ENCODE peak calls at places on chromosomes 5 and 9, in ten cellular contexts. E is psoas muscle; O is mesenchymal stem cell; C is SJSA1; P is AG08396; W is RKO; G is activated T-helper 2 cell treated with anti-CD3 and anti-CD28 coated beads, Interferon-gamma antibody, Interleukin-2, Interleukin-4, amounts not matched to agents 10 μg/mL and 5 μg/mL and 100 μg/mL, durations not matched to agents 14 hours and 24 hours and 36 hours; S is mucosa of gallbladder; L is HFF-Myc; U is T-helper 1 cell. B is an unnamed sample.

GRCh38 chr9:90888941-90889340 is 87.3 kb downstream of the SYK start:
- DNase-seq in E (no peak), O (no peak), C (no peak), P (no peak), W (no peak), G (no peak), S (no peak), L (no peak), U (no peak), B (no peak)

GRCh38 chr5:139635606-139636206 is 12.4 kb upstream of the CXXC5 start:
- DNase-seq in E (peak; percentile 84), O (peak; percentile 95), C (peak; percentile 88), P (peak; percentile 86), W (peak; percentile 29), G (no peak), S (peak; percentile 80), L (peak; percentile 98), U (no peak), B (peak; percentile 71)

GRCh38 chr9:20315672-20316071 is 306.6 kb downstream of the MLLT3 start:
- DNase-seq in E (no peak), O (peak; percentile 56), C (peak; percentile 11), P (peak; percentile 71), W (peak; percentile 64), G (no peak), S (no peak), L (peak; percentile 52), U (no peak), B (peak; percentile 75)

GRCh38 chr5:126376443-126376842 is 46.8 kb upstream of the GRAMD2B start:
- DNase-seq in E (no peak), O (no peak), C (no peak), P (no peak), W (no peak), G (no peak), S (no peak), L (no peak), U (no peak), B (no peak)

GRCh38 chr9:34500623-34501267 is 22.0 kb downstream of the ENHO start:
- DNase-seq in E (peak; percentile 33), O (peak; percentile 51), C (peak; percentile 16), P (peak; percentile 73), W (peak; percentile 56), G (peak; percentile 60), S (peak; percentile 46), L (peak; percentile 24), U (peak; percentile 35), B (peak; percentile 78)

GRCh38 chr5:28117273-28118065 is 1079.1 kb upstream of the CDH9 start:
- DNase-seq in E (no peak), O (no peak), C (no peak), P (no peak), W (no peak), G (no peak), S (no peak), L (no peak), U (no peak), B (no peak)

GRCh38 chr5:61159841-61160240 is 2.4 kb downstream of the SMIM15 start:
- DNase-seq in E (no peak), O (no peak), C (no peak), P (no peak), W (peak; percentile 61), G (no peak), S (no peak), L (no peak), U (no peak), B (no peak)

GRCh38 chr5:91296691-91297143 is 86.4 kb downstream of the ARRDC3 start:
- DNase-seq in E (peak; percentile 91), O (no peak), C (no peak), P (peak; percentile 24), W (no peak), G (no peak), S (no peak), L (no peak), U (no peak), B (peak; percentile 52)

GRCh38 chr5:63217422-63217821 is 638.8 kb downstream of the LRRC70 start:
- DNase-seq in E (no peak), O (no peak), C (no peak), P (no peak), W (no peak), G (no peak), S (no peak), L (no peak), U (no peak), B (no peak)

GRCh38 chr5:32278403-32278802 is 34.3 kb downstream of the MTMR12 start:
- DNase-seq in E (no peak), O (peak; percentile 73), C (no peak), P (peak; percentile 24), W (no peak), G (no peak), S (no peak), L (no peak), U (no peak), B (no peak)

GRCh38 chr9:124263800-124264426 is 6.2 kb downstream of the NEK6 start:
- DNase-seq in E (no peak), O (no peak), C (no peak), P (no peak), W (no peak), G (no peak), S (no peak), L (no peak), U (no peak), B (no peak)

GRCh38 chr5:10567781-10568321 is 4.0 kb downstream of the ANKRD33B start:
- DNase-seq in E (no peak), O (peak; percentile 59), C (peak; percentile 50), P (peak; percentile 59), W (no peak), G (no peak), S (no peak), L (no peak), U (no peak), B (no peak)

GRCh38 chr5:43428034-43428712 is 16.0 kb upstream of the CCL28 start:
- DNase-seq in E (no peak), O (peak; percentile 45), C (peak; percentile 56), P (peak; percentile 16), W (no peak), G (no peak), S (no peak), L (no peak), U (no peak), B (no peak)

GRCh38 chr5:141822134-141822533 is 56.1 kb downstream of the PCDH1 start:
- DNase-seq in E (peak; percentile 28), O (no peak), C (no peak), P (peak; percentile 55), W (no peak), G (no peak), S (no peak), L (no peak), U (no peak), B (peak; percentile 60)

GRCh38 chr5:56026863-56027300 is 32.1 kb upstream of the IL6ST start:
- DNase-seq in E (no peak), O (peak; percentile 39), C (no peak), P (peak; percentile 84), W (peak; percentile 45), G (no peak), S (no peak), L (no peak), U (no peak), B (peak; percentile 89)

GRCh38 chr9:35680331-35681105 is 6.8 kb downstream of the CA9 start:
- DNase-seq in E (no peak), O (no peak), C (no peak), P (peak; percentile 52), W (no peak), G (no peak), S (no peak), L (no peak), U (no peak), B (no peak)

GRCh38 chr9:22008662-22009562 is at the start of gene CDKN2B:
- DNase-seq in E (peak; percentile 97), O (peak; percentile 97), C (peak; percentile 95), P (peak; percentile 99), W (peak; percentile 95), G (peak; percentile 66), S (peak; percentile 95), L (peak; percentile 83), U (peak; percentile 41), B (peak; percentile 99)

GRCh38 chr5:52771343-52772039 is 16.2 kb upstream of the ITGA1 start:
- DNase-seq in E (no peak), O (no peak), C (no peak), P (no peak), W (no peak), G (peak; percentile 19), S (no peak), L (no peak), U (no peak), B (no peak)